ENCODE peak calls at places on chromosomes 16 and 17, in five cellular contexts. One of them, this sample, is unnamed.

GRCh38 chr17:560379-560935 is 154.2 kb downstream of the VPS53 start:
- DNase-seq in OCI-LY7: no peak
- DNase-seq in right lobe of liver: no peak
- DNase-seq in ovary: no peak
- DNase-seq in heart left ventricle: peak; percentile 27
- DNase-seq in this sample: no peak

GRCh38 chr16:74608944-74609343 is 2.0 kb upstream of the GLG1 start:
- DNase-seq in OCI-LY7: no peak
- DNase-seq in right lobe of liver: no peak
- DNase-seq in ovary: no peak
- DNase-seq in heart left ventricle: no peak
- DNase-seq in this sample: no peak

GRCh38 chr16:67907397-67907796 is 14.3 kb downstream of the PSKH1 start:
- DNase-seq in OCI-LY7: no peak
- DNase-seq in right lobe of liver: peak; percentile 83
- DNase-seq in ovary: no peak
- DNase-seq in heart left ventricle: no peak
- DNase-seq in this sample: no peak

GRCh38 chr17:35801583-35802224 is 6.3 kb upstream of the MMP28 start:
- DNase-seq in OCI-LY7: peak; percentile 67
- DNase-seq in right lobe of liver: no peak
- DNase-seq in ovary: no peak
- DNase-seq in heart left ventricle: peak; percentile 79
- DNase-seq in this sample: peak; percentile 78

GRCh38 chr17:77045441-77046041 is 95.2 kb upstream of the SEC14L1 start:
- DNase-seq in OCI-LY7: no peak
- DNase-seq in right lobe of liver: no peak
- DNase-seq in ovary: no peak
- DNase-seq in heart left ventricle: no peak
- DNase-seq in this sample: no peak

GRCh38 chr17:32873114-32873513 is 3.8 kb downstream of the MYO1D start:
- DNase-seq in OCI-LY7: no peak
- DNase-seq in right lobe of liver: no peak
- DNase-seq in ovary: no peak
- DNase-seq in heart left ventricle: no peak
- DNase-seq in this sample: no peak

GRCh38 chr17:50123649-50124349 is 6.2 kb downstream of the SAMD14 start:
- DNase-seq in OCI-LY7: no peak
- DNase-seq in right lobe of liver: no peak
- DNase-seq in ovary: no peak
- DNase-seq in heart left ventricle: no peak
- DNase-seq in this sample: no peak

GRCh38 chr16:70715113-70715711 is 29.4 kb upstream of the MTSS2 start:
- DNase-seq in OCI-LY7: no peak
- DNase-seq in right lobe of liver: peak; percentile 74
- DNase-seq in ovary: peak; percentile 90
- DNase-seq in heart left ventricle: peak; percentile 78
- DNase-seq in this sample: peak; percentile 75

GRCh38 chr17:76497979-76498885 is 3.0 kb downstream of the RHBDF2 start:
- DNase-seq in OCI-LY7: no peak
- DNase-seq in right lobe of liver: peak; percentile 89
- DNase-seq in ovary: peak; percentile 68
- DNase-seq in heart left ventricle: peak; percentile 87
- DNase-seq in this sample: peak; percentile 74

GRCh38 chr16:72938426-72939164 is 109.3 kb downstream of the ZFHX3 start:
- DNase-seq in OCI-LY7: no peak
- DNase-seq in right lobe of liver: peak; percentile 63
- DNase-seq in ovary: peak; percentile 76
- DNase-seq in heart left ventricle: peak; percentile 89
- DNase-seq in this sample: peak; percentile 73

DNA sequence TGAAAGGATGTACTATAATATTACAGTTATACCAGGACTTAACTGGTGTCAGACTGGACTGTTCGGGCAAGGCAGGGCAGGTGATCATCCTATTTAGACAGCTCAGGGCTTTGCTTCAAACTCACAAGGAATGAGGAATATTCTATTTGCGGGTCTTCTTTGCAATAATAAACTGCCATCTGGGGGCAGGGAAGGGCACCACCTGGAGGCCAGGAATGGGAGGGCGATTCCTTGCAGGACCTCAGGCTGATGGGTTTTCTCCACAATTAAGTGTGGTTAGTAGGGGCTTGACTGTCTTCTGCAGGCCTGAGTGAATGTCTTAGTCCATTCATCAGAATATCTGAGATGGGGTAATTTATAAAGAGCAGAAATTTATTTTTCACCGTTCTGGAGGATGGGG is 424.1 kb downstream of the CA10 start:
- DNase-seq in OCI-LY7: no peak
- DNase-seq in right lobe of liver: no peak
- DNase-seq in ovary: no peak
- DNase-seq in heart left ventricle: no peak
- DNase-seq in this sample: no peak
- TF ChIP-seq CTCF in OCI-LY7: peak; percentile 63
- TF ChIP-seq CTCF in right lobe of liver: peak; percentile 76
- TF ChIP-seq CTCF in ovary: no peak
- TF ChIP-seq CTCF in heart left ventricle: peak; percentile 10
- TF ChIP-seq CTCF in this sample: no peak

GRCh38 chr17:82704886-82705285 is 6.4 kb upstream of the RAB40B start:
- DNase-seq in OCI-LY7: no peak
- DNase-seq in right lobe of liver: no peak
- DNase-seq in ovary: no peak
- DNase-seq in heart left ventricle: no peak
- DNase-seq in this sample: no peak
- H3K36me3 ChIP-seq in OCI-LY7: no peaks in the 10 kb centered on the region
- H3K36me3 ChIP-seq in right lobe of liver: no peaks in the 10 kb centered on the region
- H3K36me3 ChIP-seq in ovary: no peaks in the 10 kb centered on the region
- H3K36me3 ChIP-seq in heart left ventricle: no peaks in the 10 kb centered on the region
- H3K36me3 ChIP-seq in this sample: no peaks in the 10 kb centered on the region

GRCh38 chr16:26762596-26762995 is 304.1 kb upstream of the C16orf82 start:
- DNase-seq in OCI-LY7: no peak
- DNase-seq in right lobe of liver: no peak
- DNase-seq in ovary: no peak
- DNase-seq in heart left ventricle: no peak
- DNase-seq in this sample: no peak

GRCh38 chr16:26770547-26770946 is 296.2 kb upstream of the C16orf82 start:
- DNase-seq in OCI-LY7: no peak
- DNase-seq in right lobe of liver: no peak
- DNase-seq in ovary: no peak
- DNase-seq in heart left ventricle: no peak
- DNase-seq in this sample: no peak

DNA sequence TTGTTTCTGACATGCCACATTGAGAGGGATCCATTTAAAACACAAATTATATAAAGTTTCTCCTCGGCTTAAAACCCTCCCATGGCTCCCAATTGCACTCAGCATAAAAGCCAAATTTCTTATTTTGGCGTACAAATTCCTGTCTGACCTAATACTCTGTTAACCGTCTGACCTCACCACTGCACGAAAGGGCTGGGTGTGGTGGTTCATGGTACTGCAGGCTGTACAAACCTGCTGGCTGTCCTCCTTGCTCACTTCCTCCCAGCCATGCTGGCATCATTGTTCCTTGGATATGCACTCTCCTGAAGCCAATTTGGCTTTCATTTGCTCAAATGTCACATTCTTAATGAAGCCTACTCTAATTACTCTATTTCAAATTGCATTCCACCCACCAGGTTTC is 301.6 kb upstream of the C16orf82 start:
- DNase-seq in OCI-LY7: peak; percentile 10
- DNase-seq in right lobe of liver: no peak
- DNase-seq in ovary: no peak
- DNase-seq in heart left ventricle: no peak
- DNase-seq in this sample: no peak
- TF ChIP-seq CTCF in OCI-LY7: peak; percentile 53
- TF ChIP-seq CTCF in right lobe of liver: peak; percentile 28
- TF ChIP-seq CTCF in ovary: no peak
- TF ChIP-seq CTCF in heart left ventricle: peak; percentile 24
- TF ChIP-seq CTCF in this sample: peak; percentile 32

DNA sequence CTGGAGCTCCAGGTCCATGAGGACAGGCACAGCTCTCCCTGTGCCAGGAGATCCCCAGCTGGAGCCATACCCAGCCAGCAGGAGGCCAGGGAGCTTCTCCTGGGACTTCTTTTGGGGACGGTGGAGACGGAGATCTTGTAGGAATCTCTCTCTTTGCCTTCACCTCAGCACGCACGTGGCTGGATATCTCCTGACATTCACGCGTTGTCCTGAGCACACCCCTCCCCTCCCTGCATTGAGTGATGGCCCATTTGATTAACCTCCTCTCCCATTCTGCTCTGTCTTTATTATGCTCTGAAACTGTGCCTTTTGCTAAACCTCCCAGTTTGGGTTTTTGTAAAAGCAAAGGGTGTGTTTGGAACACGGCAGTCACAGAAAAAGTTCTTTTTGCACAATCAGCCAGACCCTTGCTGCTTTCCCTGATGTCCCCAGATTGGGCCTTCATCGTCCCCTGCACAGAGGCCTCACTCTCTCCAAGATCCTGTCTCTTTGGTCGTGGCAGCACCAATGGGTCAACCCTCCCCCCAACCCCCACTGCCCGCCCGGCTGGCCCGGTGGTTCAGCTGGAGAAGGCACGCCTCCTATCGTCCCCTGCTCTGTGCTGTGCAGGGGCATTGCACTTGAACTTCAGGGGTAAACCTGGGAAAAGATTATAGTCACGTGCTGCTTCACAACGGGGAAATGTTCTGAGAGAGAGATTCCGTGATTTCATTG is 32.5 kb upstream of the LGALS9 start:
- DNase-seq in OCI-LY7: no peak
- DNase-seq in right lobe of liver: peak; percentile 35
- DNase-seq in ovary: no peak
- DNase-seq in heart left ventricle: no peak
- DNase-seq in this sample: no peak
- H3K36me3 ChIP-seq in OCI-LY7: no peaks in the 10 kb centered on the region
- H3K36me3 ChIP-seq in right lobe of liver: no peaks in the 10 kb centered on the region
- H3K36me3 ChIP-seq in ovary: no peaks in the 10 kb centered on the region
- H3K36me3 ChIP-seq in heart left ventricle: peaks cover 52% of the 10 kb centered on the region
- H3K36me3 ChIP-seq in this sample: peaks cover 52% of the 10 kb centered on the region

GRCh38 chr17:78477913-78478756 is 99.1 kb downstream of the DNAH17 start:
- DNase-seq in OCI-LY7: no peak
- DNase-seq in right lobe of liver: no peak
- DNase-seq in ovary: no peak
- DNase-seq in heart left ventricle: no peak
- DNase-seq in this sample: no peak

GRCh38 chr17:78478757-78479297 is 98.4 kb downstream of the DNAH17 start:
- DNase-seq in OCI-LY7: no peak
- DNase-seq in right lobe of liver: no peak
- DNase-seq in ovary: no peak
- DNase-seq in heart left ventricle: no peak
- DNase-seq in this sample: no peak

GRCh38 chr17:78476149-78476548 is 97.7 kb downstream of the PGS1 start:
- DNase-seq in OCI-LY7: no peak
- DNase-seq in right lobe of liver: no peak
- DNase-seq in ovary: no peak
- DNase-seq in heart left ventricle: no peak
- DNase-seq in this sample: no peak

GRCh38 chr17:78475211-78475610 is 96.8 kb downstream of the PGS1 start:
- DNase-seq in OCI-LY7: no peak
- DNase-seq in right lobe of liver: no peak
- DNase-seq in ovary: no peak
- DNase-seq in heart left ventricle: no peak
- DNase-seq in this sample: no peak

GRCh38 chr17:78476973-78477372 is 98.5 kb downstream of the PGS1 start:
- DNase-seq in OCI-LY7: no peak
- DNase-seq in right lobe of liver: no peak
- DNase-seq in ovary: no peak
- DNase-seq in heart left ventricle: no peak
- DNase-seq in this sample: no peak
- TF ChIP-seq CTCF in OCI-LY7: no peak
- TF ChIP-seq CTCF in right lobe of liver: no peak
- TF ChIP-seq CTCF in ovary: no peak
- TF ChIP-seq CTCF in heart left ventricle: no peak
- TF ChIP-seq CTCF in this sample: no peak

GRCh38 chr17:69534235-69534621 is 119.7 kb downstream of the MAP2K6 start:
- DNase-seq in OCI-LY7: no peak
- DNase-seq in right lobe of liver: no peak
- DNase-seq in ovary: no peak
- DNase-seq in heart left ventricle: no peak
- DNase-seq in this sample: no peak
- H3K36me3 ChIP-seq in OCI-LY7: no peaks in the 10 kb centered on the region
- H3K36me3 ChIP-seq in right lobe of liver: no peaks in the 10 kb centered on the region
- H3K36me3 ChIP-seq in ovary: no peaks in the 10 kb centered on the region
- H3K36me3 ChIP-seq in heart left ventricle: peaks cover 17% of the 10 kb centered on the region
- H3K36me3 ChIP-seq in this sample: peaks cover 11% of the 10 kb centered on the region

DNA sequence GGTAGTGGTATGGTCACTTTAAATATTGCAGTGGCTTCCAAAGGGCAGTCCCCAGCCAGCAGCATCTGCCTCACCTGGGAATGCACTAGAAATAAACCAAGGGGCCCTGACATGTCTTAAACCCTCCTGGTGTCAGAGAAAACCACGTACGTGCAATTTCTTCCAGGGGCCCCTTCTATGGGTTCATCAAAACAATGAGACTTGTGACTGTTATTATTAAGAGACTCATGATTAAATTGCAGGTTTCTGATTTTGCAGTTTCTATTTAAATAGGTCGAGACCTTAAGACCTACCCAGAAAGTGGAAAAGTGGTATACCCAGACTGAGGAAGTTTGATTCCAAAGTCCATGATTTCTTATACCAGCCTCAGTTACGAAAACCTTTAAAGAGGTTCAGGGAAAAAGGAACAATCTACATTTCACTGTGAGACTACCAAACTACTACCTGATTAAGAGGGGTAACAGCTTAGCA is 746 bp upstream of the POLG2 start:
- DNase-seq in OCI-LY7: no peak
- DNase-seq in right lobe of liver: no peak
- DNase-seq in ovary: no peak
- DNase-seq in heart left ventricle: no peak
- DNase-seq in this sample: no peak
- TF ChIP-seq CTCF in OCI-LY7: peak; percentile 50
- TF ChIP-seq CTCF in right lobe of liver: no peak
- TF ChIP-seq CTCF in ovary: peak; percentile 1
- TF ChIP-seq CTCF in heart left ventricle: no peak
- TF ChIP-seq CTCF in this sample: no peak